ENCODE peak calls at places on chromosomes 11 and 22, in ten cellular contexts. Q is PC-3; Y is stomach; A is adipocyte; G is neuronal stem cell; K is heart left ventricle; J is Peyer's patch; W is CD8-positive, alpha-beta T cell; R is MG63; B is fibroblast of lung. H is an unnamed sample.
A peak's percentile ranks its signal among the peaks of the same experiment; 100 is the strongest.

GRCh38 chr11:8932564-8933180 is at the start of gene C11orf16:
- DNase-seq in J (no peak), R (no peak), B (no peak), K (no peak), Y (no peak), A (no peak), G (no peak), W (no peak), Q (no peak), H (no peak)

GRCh38 chr11:34214961-34215805 is 109.8 kb downstream of the NAT10 start:
- DNase-seq in J (peak; percentile 63), R (peak; percentile 89), Y (no peak), Q (peak; percentile 81), G (no peak), K (no peak), A (peak; percentile 41), W (no peak), B (peak; percentile 81), H (no peak)

GRCh38 chr11:29019960-29020683 is 911.9 kb downstream of the METTL15 start:
- DNase-seq in G (no peak), K (no peak), J (no peak), R (peak; percentile 14), W (no peak), Y (no peak), A (peak; percentile 25), Q (peak; percentile 73), B (peak; percentile 57), H (no peak)

GRCh38 chr11:131302831-131303230 is 67.6 kb upstream of the NTM start:
- DNase-seq in G (no peak), K (no peak), W (no peak), Y (no peak), A (peak; percentile 24), J (no peak), R (no peak), B (peak; percentile 25), Q (no peak), H (no peak)

GRCh38 chr11:128503231-128503991 is 83.9 kb downstream of the ETS1 start:
- DNase-seq in R (peak; percentile 23), W (peak; percentile 74), Q (no peak), A (peak; percentile 79), K (no peak), G (no peak), J (no peak), Y (no peak), B (peak; percentile 96), H (no peak)

GRCh38 chr22:46946383-46946965 is 184.0 kb downstream of the TBC1D22A start:
- DNase-seq in A (no peak), K (no peak), Q (no peak), R (no peak), Y (no peak), G (no peak), B (no peak), J (no peak), W (no peak), H (no peak)

GRCh38 chr11:28100665-28101064 is 7.3 kb downstream of the KIF18A start:
- DNase-seq in R (no peak), G (no peak), B (no peak), A (no peak), J (no peak), Y (no peak), K (no peak), W (no peak), Q (no peak), H (no peak)

GRCh38 chr11:117220999-117221774 is 10.7 kb downstream of the PCSK7 start:
- DNase-seq in Q (no peak), G (no peak), Y (no peak), J (peak; percentile 36), W (no peak), K (peak; percentile 57), B (no peak), R (peak; percentile 49), A (no peak), H (no peak)

GRCh38 chr11:65958306-65958705 is 3.2 kb upstream of the SART1 start:
- DNase-seq in J (no peak), Y (no peak), Q (no peak), A (no peak), B (no peak), R (no peak), G (no peak), W (no peak), K (no peak), H (no peak)

GRCh38 chr11:130442728-130443127 is 5.7 kb upstream of the ADAMTS15 start:
- DNase-seq in R (peak; percentile 36), J (no peak), B (peak; percentile 48), G (no peak), A (no peak), Y (no peak), K (no peak), Q (no peak), W (no peak), H (no peak)

GRCh38 chr11:30830666-30831065 is 244.5 kb upstream of the MPPED2 start:
- DNase-seq in Y (no peak), Q (no peak), A (no peak), K (no peak), B (no peak), J (no peak), R (no peak), G (no peak), W (no peak), H (no peak)

GRCh38 chr11:71304491-71304890 is 52.1 kb upstream of the SHANK2 start:
- DNase-seq in A (no peak), Q (no peak), G (no peak), J (peak; percentile 2), K (no peak), W (no peak), R (no peak), Y (peak; percentile 3), B (no peak), H (no peak)

GRCh38 chr11:109017489-109017888 is 352.6 kb downstream of the DDX10 start:
- DNase-seq in A (no peak), K (no peak), W (no peak), Q (no peak), Y (no peak), R (no peak), B (no peak), J (no peak), G (no peak), H (no peak)

GRCh38 chr11:109015283-109015682 is 350.4 kb downstream of the DDX10 start:
- DNase-seq in A (peak; percentile 68), B (peak; percentile 81), Q (peak; percentile 91), G (no peak), J (no peak), R (no peak), K (no peak), Y (no peak), W (no peak), H (no peak)

GRCh38 chr11:109018639-109019038 is 353.8 kb downstream of the DDX10 start:
- DNase-seq in B (no peak), K (no peak), R (no peak), J (no peak), Y (no peak), Q (no peak), W (no peak), G (no peak), A (no peak), H (no peak)

GRCh38 chr11:109016724-109017123 is 351.9 kb downstream of the DDX10 start:
- DNase-seq in B (no peak), G (no peak), Y (no peak), J (no peak), K (no peak), A (no peak), W (no peak), R (no peak), Q (no peak), H (no peak)

DNA sequence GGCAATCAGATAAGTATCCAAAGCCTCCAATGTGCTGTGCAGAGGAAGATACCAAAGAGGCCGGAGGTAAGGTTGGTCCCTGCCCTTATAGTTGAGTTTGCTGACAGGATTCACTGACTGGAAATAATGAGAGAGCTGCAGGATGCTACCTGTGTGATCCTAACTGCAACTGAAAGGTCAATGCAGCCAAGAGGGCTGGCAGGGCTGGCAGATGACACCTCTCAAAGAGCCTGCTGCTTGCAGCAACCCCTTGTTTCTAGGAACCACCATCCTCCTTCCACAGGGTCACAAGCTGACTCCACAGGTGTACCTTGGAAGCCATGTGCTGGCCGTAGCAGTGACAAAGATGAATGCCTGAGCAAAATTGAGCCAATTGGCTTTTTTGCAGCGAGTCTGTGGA is 348.1 kb downstream of the DDX10 start:
- DNase-seq in J (no peak), B (no peak), K (no peak), G (no peak), Y (no peak), A (no peak), Q (no peak), W (no peak), R (no peak), H (no peak)
- H3K27me3 ChIP-seq in J (no peaks in the 10 kb centered on the region), B (no peaks in the 10 kb centered on the region), K (no peaks in the 10 kb centered on the region), G (no peaks in the 10 kb centered on the region), Y (no peaks in the 10 kb centered on the region), A (peaks cover 16% of the 10 kb centered on the region), Q (no peaks in the 10 kb centered on the region), W (no peaks in the 10 kb centered on the region), R (no peaks in the 10 kb centered on the region), H (no peaks in the 10 kb centered on the region)

DNA sequence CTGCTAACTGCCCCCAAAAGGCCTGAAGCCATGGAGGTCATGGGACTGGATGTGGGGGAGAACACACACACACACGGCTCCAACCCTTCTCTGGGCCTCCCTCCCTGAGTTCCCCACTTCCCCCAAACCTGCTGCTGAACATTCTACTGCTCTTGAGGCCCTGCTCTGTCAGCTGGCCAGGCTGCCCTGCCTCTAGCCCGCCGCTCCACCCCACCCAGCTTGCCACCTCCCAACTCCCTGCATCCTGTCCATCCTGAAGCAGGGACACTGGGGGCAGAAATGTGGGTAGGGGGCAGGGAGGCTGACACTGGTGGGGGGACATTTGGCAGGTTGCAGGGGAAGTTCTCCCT is 1.0 kb downstream of the KCNJ4 start:
- DNase-seq in R (no peak), K (no peak), B (no peak), G (no peak), W (no peak), A (no peak), Y (no peak), Q (no peak), J (no peak), H (no peak)
- H3K27me3 ChIP-seq in R (peaks cover 15% of the 10 kb centered on the region), K (peaks cover 21% of the 10 kb centered on the region), B (peaks cover 56% of the 10 kb centered on the region), G (peaks cover 7% of the 10 kb centered on the region), W (peaks cover 33% of the 10 kb centered on the region), A (peaks cover 70% of the 10 kb centered on the region), Y (peaks cover 99% of the 10 kb centered on the region), Q (peaks cover 10% of the 10 kb centered on the region), J (peaks cover 35% of the 10 kb centered on the region), H (peaks cover 30% of the 10 kb centered on the region)

GRCh38 chr22:45073064-45073463 is 63.3 kb upstream of the PHF21B start:
- DNase-seq in Q (no peak), W (no peak), G (no peak), Y (no peak), A (no peak), B (no peak), K (no peak), R (no peak), J (no peak), H (no peak)
- H3K27me3 ChIP-seq in Q (peaks cover 17% of the 10 kb centered on the region), W (no peaks in the 10 kb centered on the region), G (no peaks in the 10 kb centered on the region), Y (peaks cover 80% of the 10 kb centered on the region), A (peaks cover 32% of the 10 kb centered on the region), B (peaks cover 7% of the 10 kb centered on the region), K (peaks cover 26% of the 10 kb centered on the region), R (peaks cover 9% of the 10 kb centered on the region), J (no peaks in the 10 kb centered on the region), H (peaks cover 4% of the 10 kb centered on the region)

DNA sequence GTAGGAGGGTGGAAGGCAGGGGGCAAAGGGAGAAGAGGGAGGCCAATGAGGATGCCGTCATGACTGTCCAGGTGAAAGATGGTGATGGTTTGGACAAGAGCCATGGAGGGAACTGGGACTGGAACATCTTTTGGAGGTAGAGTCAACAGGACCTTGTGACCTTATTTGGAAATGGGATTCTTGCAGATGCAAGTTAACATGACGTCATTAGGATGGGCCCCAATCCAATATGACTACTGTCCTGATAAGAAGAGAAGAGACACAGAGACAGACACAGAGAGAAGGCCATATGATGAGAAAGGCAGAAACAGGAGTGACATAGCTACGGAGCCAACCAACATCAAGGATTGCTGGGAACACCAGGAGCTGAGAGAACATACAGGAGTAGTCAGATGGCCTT is 31.0 kb upstream of the ISX start:
- DNase-seq in J (no peak), Y (no peak), R (no peak), W (no peak), K (no peak), A (no peak), Q (no peak), B (no peak), G (no peak), H (no peak)
- H3K27me3 ChIP-seq in J (no peaks in the 10 kb centered on the region), Y (peaks cover 11% of the 10 kb centered on the region), R (no peaks in the 10 kb centered on the region), W (no peaks in the 10 kb centered on the region), K (peaks cover 10% of the 10 kb centered on the region), A (peaks cover 4% of the 10 kb centered on the region), Q (no peaks in the 10 kb centered on the region), B (no peaks in the 10 kb centered on the region), G (no peaks in the 10 kb centered on the region), H (no peaks in the 10 kb centered on the region)